ENCODE peak calls at places on chromosome 22, in eight cellular contexts. One of them, this sample, is unnamed.

GRCh38 chr22:35894937-35895708 is 133.5 kb downstream of the RBFOX2 start:
- DNase-seq in SK-N-DZ: no peak
- DNase-seq in NCI-H1417: peak; percentile 20
- DNase-seq in NCI-H1930: no peak
- DNase-seq in activated naive CD4-positive, alpha-beta T cell treated with anti-CD3 and anti-CD28 coated beads, Interleukin-2, amount 10 ng/mL, durations not matched to agents 7 days and 5 days: no peak
- DNase-seq in stimulated activated CD4-positive, alpha-beta T cell treated with anti-CD3 and anti-CD28 coated beads, Interleukin-12 subunit alpha, Interleukin-12 subunit beta, amount 100 ng/mL, for 24 hours: no peak
- DNase-seq in amygdala: no peak
- DNase-seq in NT2/D1: no peak
- DNase-seq in this sample: no peak

GRCh38 chr22:32758866-32759385 is 42.6 kb upstream of the TIMP3 start:
- DNase-seq in SK-N-DZ: no peak
- DNase-seq in NCI-H1930: no peak
- DNase-seq in stimulated activated CD4-positive, alpha-beta T cell treated with anti-CD3 and anti-CD28 coated beads, Interleukin-12 subunit alpha, Interleukin-12 subunit beta, amount 100 ng/mL, for 24 hours: no peak
- DNase-seq in activated naive CD4-positive, alpha-beta T cell treated with anti-CD3 and anti-CD28 coated beads, Interleukin-2, amount 10 ng/mL, durations not matched to agents 7 days and 5 days: no peak
- DNase-seq in amygdala: no peak
- DNase-seq in NCI-H1417: no peak
- DNase-seq in NT2/D1: no peak
- DNase-seq in this sample: no peak

GRCh38 chr22:47167056-47167455 is 404.6 kb downstream of the TBC1D22A start:
- DNase-seq in NCI-H1417: peak; percentile 7
- DNase-seq in amygdala: no peak
- DNase-seq in NT2/D1: no peak
- DNase-seq in NCI-H1930: no peak
- DNase-seq in activated naive CD4-positive, alpha-beta T cell treated with anti-CD3 and anti-CD28 coated beads, Interleukin-2, amount 10 ng/mL, durations not matched to agents 7 days and 5 days: peak; percentile 8
- DNase-seq in stimulated activated CD4-positive, alpha-beta T cell treated with anti-CD3 and anti-CD28 coated beads, Interleukin-12 subunit alpha, Interleukin-12 subunit beta, amount 100 ng/mL, for 24 hours: no peak
- DNase-seq in SK-N-DZ: no peak
- DNase-seq in this sample: no peak

GRCh38 chr22:23245045-23245798 is 64.9 kb downstream of the BCR start:
- DNase-seq in amygdala: no peak
- DNase-seq in SK-N-DZ: no peak
- DNase-seq in stimulated activated CD4-positive, alpha-beta T cell treated with anti-CD3 and anti-CD28 coated beads, Interleukin-12 subunit alpha, Interleukin-12 subunit beta, amount 100 ng/mL, for 24 hours: no peak
- DNase-seq in activated naive CD4-positive, alpha-beta T cell treated with anti-CD3 and anti-CD28 coated beads, Interleukin-2, amount 10 ng/mL, durations not matched to agents 7 days and 5 days: no peak
- DNase-seq in NCI-H1417: no peak
- DNase-seq in NCI-H1930: no peak
- DNase-seq in NT2/D1: no peak
- DNase-seq in this sample: no peak

GRCh38 chr22:42280836-42281235 is 10.4 kb upstream of the TCF20 start:
- DNase-seq in activated naive CD4-positive, alpha-beta T cell treated with anti-CD3 and anti-CD28 coated beads, Interleukin-2, amount 10 ng/mL, durations not matched to agents 7 days and 5 days: no peak
- DNase-seq in NT2/D1: no peak
- DNase-seq in NCI-H1930: no peak
- DNase-seq in NCI-H1417: no peak
- DNase-seq in amygdala: no peak
- DNase-seq in SK-N-DZ: no peak
- DNase-seq in stimulated activated CD4-positive, alpha-beta T cell treated with anti-CD3 and anti-CD28 coated beads, Interleukin-12 subunit alpha, Interleukin-12 subunit beta, amount 100 ng/mL, for 24 hours: no peak
- DNase-seq in this sample: no peak

GRCh38 chr22:30206964-30207363 is 39.6 kb downstream of the LIF start:
- DNase-seq in SK-N-DZ: no peak
- DNase-seq in NCI-H1417: no peak
- DNase-seq in stimulated activated CD4-positive, alpha-beta T cell treated with anti-CD3 and anti-CD28 coated beads, Interleukin-12 subunit alpha, Interleukin-12 subunit beta, amount 100 ng/mL, for 24 hours: no peak
- DNase-seq in NT2/D1: no peak
- DNase-seq in activated naive CD4-positive, alpha-beta T cell treated with anti-CD3 and anti-CD28 coated beads, Interleukin-2, amount 10 ng/mL, durations not matched to agents 7 days and 5 days: no peak
- DNase-seq in amygdala: no peak
- DNase-seq in NCI-H1930: no peak
- DNase-seq in this sample: no peak

GRCh38 chr22:33070600-33070999 is 12.4 kb upstream of the SYN3 start:
- DNase-seq in NCI-H1930: peak; percentile 13
- DNase-seq in activated naive CD4-positive, alpha-beta T cell treated with anti-CD3 and anti-CD28 coated beads, Interleukin-2, amount 10 ng/mL, durations not matched to agents 7 days and 5 days: no peak
- DNase-seq in SK-N-DZ: no peak
- DNase-seq in amygdala: no peak
- DNase-seq in NT2/D1: no peak
- DNase-seq in NCI-H1417: no peak
- DNase-seq in stimulated activated CD4-positive, alpha-beta T cell treated with anti-CD3 and anti-CD28 coated beads, Interleukin-12 subunit alpha, Interleukin-12 subunit beta, amount 100 ng/mL, for 24 hours: no peak
- DNase-seq in this sample: no peak

GRCh38 chr22:48566741-48567140 is 1260.9 kb downstream of the BRD1 start:
- DNase-seq in SK-N-DZ: no peak
- DNase-seq in stimulated activated CD4-positive, alpha-beta T cell treated with anti-CD3 and anti-CD28 coated beads, Interleukin-12 subunit alpha, Interleukin-12 subunit beta, amount 100 ng/mL, for 24 hours: no peak
- DNase-seq in NCI-H1417: no peak
- DNase-seq in NT2/D1: no peak
- DNase-seq in NCI-H1930: no peak
- DNase-seq in activated naive CD4-positive, alpha-beta T cell treated with anti-CD3 and anti-CD28 coated beads, Interleukin-2, amount 10 ng/mL, durations not matched to agents 7 days and 5 days: no peak
- DNase-seq in amygdala: no peak
- DNase-seq in this sample: no peak

GRCh38 chr22:28430656-28431055 is 249.0 kb downstream of the TTC28 start:
- DNase-seq in stimulated activated CD4-positive, alpha-beta T cell treated with anti-CD3 and anti-CD28 coated beads, Interleukin-12 subunit alpha, Interleukin-12 subunit beta, amount 100 ng/mL, for 24 hours: no peak
- DNase-seq in amygdala: no peak
- DNase-seq in NT2/D1: no peak
- DNase-seq in activated naive CD4-positive, alpha-beta T cell treated with anti-CD3 and anti-CD28 coated beads, Interleukin-2, amount 10 ng/mL, durations not matched to agents 7 days and 5 days: no peak
- DNase-seq in NCI-H1417: no peak
- DNase-seq in SK-N-DZ: no peak
- DNase-seq in NCI-H1930: no peak
- DNase-seq in this sample: no peak

GRCh38 chr22:26320469-26320868 is 108.6 kb upstream of the ASPHD2 start:
- DNase-seq in amygdala: no peak
- DNase-seq in NT2/D1: no peak
- DNase-seq in NCI-H1417: no peak
- DNase-seq in stimulated activated CD4-positive, alpha-beta T cell treated with anti-CD3 and anti-CD28 coated beads, Interleukin-12 subunit alpha, Interleukin-12 subunit beta, amount 100 ng/mL, for 24 hours: no peak
- DNase-seq in NCI-H1930: no peak
- DNase-seq in activated naive CD4-positive, alpha-beta T cell treated with anti-CD3 and anti-CD28 coated beads, Interleukin-2, amount 10 ng/mL, durations not matched to agents 7 days and 5 days: no peak
- DNase-seq in SK-N-DZ: no peak
- DNase-seq in this sample: no peak

This sample was measured in NCI-H187.